ENCODE peak calls at places on chromosomes 12 and 14, in nine cellular contexts. One of them, this sample, is unnamed. For H3K4me1, the result is how much of the 10 kb centered on the place peaks cover.

GRCh38 chr12:114682920-114683708 is 861 bp downstream of the TBX3 start:
- DNase-seq in vagina: no peak
- DNase-seq in H1: peak
- DNase-seq in endothelial cell of umbilical vein: peak
- DNase-seq in upper lobe of left lung: peak
- DNase-seq in GM23338: no peak
- DNase-seq in suprapubic skin: no peak
- DNase-seq in breast epithelium: no peak
- DNase-seq in transverse colon: peak
- DNase-seq in this sample: peak

GRCh38 chr12:47141459-47141858 is 61.7 kb upstream of the AMIGO2 start:
- DNase-seq in H1: no peak
- DNase-seq in GM23338: peak
- DNase-seq in suprapubic skin: no peak
- DNase-seq in upper lobe of left lung: no peak
- DNase-seq in transverse colon: no peak
- DNase-seq in endothelial cell of umbilical vein: no peak
- DNase-seq in breast epithelium: no peak
- DNase-seq in vagina: no peak
- DNase-seq in this sample: no peak

GRCh38 chr12:52033506-52034258 is 17.6 kb upstream of the NR4A1 start:
- DNase-seq in endothelial cell of umbilical vein: no peak
- DNase-seq in GM23338: peak
- DNase-seq in breast epithelium: no peak
- DNase-seq in H1: no peak
- DNase-seq in transverse colon: no peak
- DNase-seq in suprapubic skin: no peak
- DNase-seq in upper lobe of left lung: no peak
- DNase-seq in vagina: peak
- DNase-seq in this sample: no peak

GRCh38 chr12:56128669-56129209 is 672 bp downstream of the ESYT1 start:
- DNase-seq in suprapubic skin: peak
- DNase-seq in H1: no peak
- DNase-seq in breast epithelium: no peak
- DNase-seq in vagina: peak
- DNase-seq in upper lobe of left lung: no peak
- DNase-seq in GM23338: no peak
- DNase-seq in endothelial cell of umbilical vein: peak
- DNase-seq in transverse colon: peak
- DNase-seq in this sample: no peak

GRCh38 chr12:100200450-100201181 is at the start of gene ACTR6:
- DNase-seq in vagina: peak
- DNase-seq in suprapubic skin: peak
- DNase-seq in H1: peak
- DNase-seq in transverse colon: peak
- DNase-seq in endothelial cell of umbilical vein: peak
- DNase-seq in upper lobe of left lung: peak
- DNase-seq in GM23338: peak
- DNase-seq in breast epithelium: peak
- DNase-seq in this sample: peak

GRCh38 chr12:77031745-77032144 is 33.6 kb downstream of the E2F7 start:
- DNase-seq in transverse colon: no peak
- DNase-seq in H1: no peak
- DNase-seq in endothelial cell of umbilical vein: no peak
- DNase-seq in GM23338: no peak
- DNase-seq in vagina: no peak
- DNase-seq in suprapubic skin: no peak
- DNase-seq in upper lobe of left lung: no peak
- DNase-seq in breast epithelium: no peak
- DNase-seq in this sample: no peak

GRCh38 chr12:53806689-53807088 is 54.9 kb upstream of the CISTR start:
- DNase-seq in breast epithelium: no peak
- DNase-seq in vagina: no peak
- DNase-seq in suprapubic skin: no peak
- DNase-seq in GM23338: no peak
- DNase-seq in transverse colon: no peak
- DNase-seq in upper lobe of left lung: no peak
- DNase-seq in endothelial cell of umbilical vein: no peak
- DNase-seq in H1: no peak
- DNase-seq in this sample: no peak

GRCh38 chr14:93892923-93893549 is 34.1 kb upstream of the FAM181A start:
- DNase-seq in breast epithelium: peak
- DNase-seq in GM23338: peak
- DNase-seq in transverse colon: peak
- DNase-seq in suprapubic skin: peak
- DNase-seq in upper lobe of left lung: no peak
- DNase-seq in endothelial cell of umbilical vein: peak
- DNase-seq in vagina: no peak
- DNase-seq in H1: peak
- DNase-seq in this sample: peak

GRCh38 chr12:84757978-84758377 is 154.6 kb downstream of the SLC6A15 start:
- DNase-seq in transverse colon: no peak
- DNase-seq in endothelial cell of umbilical vein: no peak
- DNase-seq in suprapubic skin: no peak
- DNase-seq in vagina: no peak
- DNase-seq in breast epithelium: no peak
- DNase-seq in H1: no peak
- DNase-seq in GM23338: no peak
- DNase-seq in upper lobe of left lung: no peak
- DNase-seq in this sample: no peak

GRCh38 chr12:103930787-103931536 is 752 bp downstream of the HSP90B1 start:
- DNase-seq in GM23338: peak
- DNase-seq in vagina: no peak
- DNase-seq in H1: no peak
- DNase-seq in breast epithelium: no peak
- DNase-seq in endothelial cell of umbilical vein: peak
- DNase-seq in upper lobe of left lung: peak
- DNase-seq in transverse colon: peak
- DNase-seq in suprapubic skin: peak
- DNase-seq in this sample: peak

GRCh38 chr14:60736494-60736893 is 1.9 kb downstream of the MNAT1 start:
- DNase-seq in vagina: no peak
- DNase-seq in transverse colon: no peak
- DNase-seq in suprapubic skin: no peak
- DNase-seq in breast epithelium: no peak
- DNase-seq in GM23338: peak
- DNase-seq in upper lobe of left lung: no peak
- DNase-seq in H1: no peak
- DNase-seq in endothelial cell of umbilical vein: peak
- DNase-seq in this sample: no peak

GRCh38 chr14:78567343-78567742 is 397.2 kb downstream of the NRXN3 start:
- DNase-seq in GM23338: no peak
- DNase-seq in transverse colon: no peak
- DNase-seq in upper lobe of left lung: no peak
- DNase-seq in H1: no peak
- DNase-seq in endothelial cell of umbilical vein: peak
- DNase-seq in breast epithelium: no peak
- DNase-seq in suprapubic skin: no peak
- DNase-seq in vagina: no peak
- DNase-seq in this sample: no peak

GRCh38 chr12:49673446-49674317 is 33.5 kb downstream of the FMNL3 start:
- DNase-seq in suprapubic skin: peak
- DNase-seq in endothelial cell of umbilical vein: peak
- DNase-seq in breast epithelium: peak
- DNase-seq in H1: peak
- DNase-seq in GM23338: peak
- DNase-seq in transverse colon: peak
- DNase-seq in upper lobe of left lung: peak
- DNase-seq in vagina: peak
- DNase-seq in this sample: peak

GRCh38 chr14:50726372-50727107 is 58.4 kb upstream of the SAV1 start:
- DNase-seq in transverse colon: no peak
- DNase-seq in suprapubic skin: no peak
- DNase-seq in H1: no peak
- DNase-seq in GM23338: no peak
- DNase-seq in vagina: no peak
- DNase-seq in upper lobe of left lung: no peak
- DNase-seq in breast epithelium: no peak
- DNase-seq in endothelial cell of umbilical vein: no peak
- DNase-seq in this sample: no peak

GRCh38 chr14:39381366-39381765 is 50.9 kb downstream of the FBXO33 start:
- DNase-seq in GM23338: no peak
- DNase-seq in H1: no peak
- DNase-seq in transverse colon: no peak
- DNase-seq in endothelial cell of umbilical vein: no peak
- DNase-seq in breast epithelium: no peak
- DNase-seq in upper lobe of left lung: no peak
- DNase-seq in suprapubic skin: no peak
- DNase-seq in vagina: no peak
- DNase-seq in this sample: peak

GRCh38 chr12:57240069-57240921 is 10.7 kb downstream of the STAC3 start:
- DNase-seq in suprapubic skin: peak
- DNase-seq in GM23338: peak
- DNase-seq in upper lobe of left lung: peak
- DNase-seq in transverse colon: peak
- DNase-seq in breast epithelium: no peak
- DNase-seq in endothelial cell of umbilical vein: no peak
- DNase-seq in H1: peak
- DNase-seq in vagina: no peak
- DNase-seq in this sample: peak

DNA sequence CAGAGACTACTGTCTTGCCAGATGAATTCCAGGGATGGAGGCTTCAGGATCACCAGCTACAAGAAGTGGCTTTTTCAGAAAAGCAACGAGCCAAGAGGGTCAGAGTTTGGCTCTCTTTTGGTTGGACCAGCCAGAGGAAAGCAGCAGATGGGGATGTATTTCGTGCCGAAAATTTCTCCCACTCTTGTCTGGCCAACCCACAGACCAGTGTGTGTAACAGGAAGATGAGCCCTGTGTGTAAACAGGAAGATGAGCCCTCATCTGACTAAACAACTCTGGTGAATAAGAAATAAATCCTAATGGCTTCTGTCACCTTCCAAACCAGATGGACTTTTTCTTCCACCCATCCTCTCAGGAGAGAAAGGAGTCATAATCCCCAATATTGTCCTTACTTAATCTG is 13.1 kb downstream of the GPR68 start:
- DNase-seq in vagina: no peak
- DNase-seq in suprapubic skin: no peak
- DNase-seq in GM23338: no peak
- DNase-seq in upper lobe of left lung: no peak
- DNase-seq in breast epithelium: no peak
- DNase-seq in H1: no peak
- DNase-seq in transverse colon: no peak
- DNase-seq in endothelial cell of umbilical vein: no peak
- DNase-seq in this sample: no peak
- H3K4me1 ChIP-seq in vagina: under half
- H3K4me1 ChIP-seq in suprapubic skin: under half
- H3K4me1 ChIP-seq in GM23338: under half
- H3K4me1 ChIP-seq in upper lobe of left lung: under half
- H3K4me1 ChIP-seq in breast epithelium: under half
- H3K4me1 ChIP-seq in H1: under half
- H3K4me1 ChIP-seq in transverse colon: under half
- H3K4me1 ChIP-seq in endothelial cell of umbilical vein: under half
- H3K4me1 ChIP-seq in this sample: under half

DNA sequence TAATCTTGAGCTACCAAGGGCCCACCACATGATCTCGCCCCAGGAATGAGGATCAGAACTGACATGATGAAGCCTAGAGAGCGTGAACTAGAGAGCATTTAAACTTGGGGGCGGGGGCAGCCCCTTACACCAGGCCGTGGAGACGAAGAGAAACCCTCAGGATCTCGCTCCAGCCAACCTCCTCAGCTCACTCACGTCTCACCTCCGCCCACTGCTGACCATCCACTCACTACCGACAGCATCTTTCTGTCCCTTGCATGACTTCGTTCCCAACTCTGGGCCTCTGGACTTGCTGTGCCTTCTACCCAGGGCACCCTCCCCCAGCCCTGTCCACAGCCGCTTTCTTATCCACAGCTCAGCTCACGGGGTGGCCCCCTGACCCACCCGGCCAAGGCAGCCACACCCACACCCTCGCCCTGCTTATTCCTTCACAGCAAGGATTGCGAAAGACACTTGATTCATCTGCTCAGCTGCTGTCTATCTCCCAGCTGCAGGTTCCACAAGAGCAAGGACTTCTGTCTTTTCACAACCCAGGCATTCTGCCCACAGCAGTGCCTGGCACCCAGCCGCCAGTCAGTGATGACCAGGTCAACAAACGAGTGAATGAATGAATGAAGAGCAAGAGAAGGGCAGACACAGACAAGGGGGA is 6.4 kb downstream of the STX2 start:
- DNase-seq in endothelial cell of umbilical vein: no peak
- DNase-seq in GM23338: no peak
- DNase-seq in breast epithelium: no peak
- DNase-seq in H1: no peak
- DNase-seq in transverse colon: no peak
- DNase-seq in suprapubic skin: no peak
- DNase-seq in vagina: no peak
- DNase-seq in upper lobe of left lung: no peak
- DNase-seq in this sample: no peak
- TF ChIP-seq POLR2AphosphoS5 in endothelial cell of umbilical vein: no peak
- TF ChIP-seq POLR2AphosphoS5 in GM23338: no peak
- TF ChIP-seq POLR2AphosphoS5 in breast epithelium: no peak
- TF ChIP-seq POLR2AphosphoS5 in H1: no peak
- TF ChIP-seq POLR2AphosphoS5 in transverse colon: no peak
- TF ChIP-seq POLR2AphosphoS5 in suprapubic skin: no peak
- TF ChIP-seq POLR2AphosphoS5 in vagina: peak
- TF ChIP-seq POLR2AphosphoS5 in upper lobe of left lung: no peak
- TF ChIP-seq POLR2AphosphoS5 in this sample: no peak

DNA sequence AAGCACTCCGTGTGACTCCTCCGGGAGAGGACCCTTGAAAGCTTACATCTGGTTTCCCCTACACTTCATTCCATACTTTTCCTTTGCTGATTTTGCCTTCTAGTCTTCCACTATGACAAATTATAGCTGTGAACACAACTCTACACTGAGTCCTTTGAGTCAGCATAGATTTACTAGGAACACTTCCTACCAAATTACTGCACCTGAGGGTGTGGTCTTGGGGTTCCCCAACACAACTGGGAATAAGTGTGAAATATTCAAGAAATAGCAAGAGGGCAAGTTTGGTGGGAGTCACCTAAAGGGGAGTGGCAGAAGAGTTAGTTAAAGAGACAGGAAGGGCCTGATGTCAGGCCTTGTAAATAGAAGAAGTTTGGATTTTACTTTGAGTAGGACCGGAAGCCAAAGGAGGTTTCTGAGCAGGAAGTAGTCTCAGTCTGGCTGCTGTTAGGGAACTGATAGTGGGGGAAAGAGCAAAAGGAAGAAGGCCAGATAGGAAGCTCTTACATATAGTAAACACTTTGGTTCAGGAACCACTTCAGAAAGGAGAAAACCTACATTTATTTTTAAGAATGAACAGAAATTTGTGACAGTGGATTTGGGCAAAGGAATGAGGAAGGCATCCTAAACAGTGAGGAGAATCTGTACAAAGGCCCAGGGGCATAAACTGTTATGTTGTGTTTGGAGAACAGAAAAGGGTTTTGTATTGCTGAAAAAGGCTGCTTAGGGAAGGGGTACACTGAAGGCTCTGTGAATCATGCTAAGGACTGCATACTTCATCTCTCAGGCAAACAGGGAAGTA is 14.3 kb downstream of the SEL1L start:
- DNase-seq in upper lobe of left lung: no peak
- DNase-seq in GM23338: no peak
- DNase-seq in breast epithelium: no peak
- DNase-seq in vagina: no peak
- DNase-seq in suprapubic skin: no peak
- DNase-seq in endothelial cell of umbilical vein: peak
- DNase-seq in transverse colon: no peak
- DNase-seq in H1: no peak
- DNase-seq in this sample: no peak
- H3K27ac ChIP-seq in upper lobe of left lung: peak
- H3K27ac ChIP-seq in GM23338: no peak
- H3K27ac ChIP-seq in breast epithelium: peak
- H3K27ac ChIP-seq in vagina: peak
- H3K27ac ChIP-seq in suprapubic skin: peak
- H3K27ac ChIP-seq in endothelial cell of umbilical vein: peak
- H3K27ac ChIP-seq in transverse colon: peak
- H3K27ac ChIP-seq in H1: no peak
- H3K27ac ChIP-seq in this sample: peak

GRCh38 chr14:89290813-89291212 is 126.2 kb downstream of the FOXN3 start:
- DNase-seq in suprapubic skin: no peak
- DNase-seq in GM23338: no peak
- DNase-seq in H1: no peak
- DNase-seq in vagina: no peak
- DNase-seq in breast epithelium: no peak
- DNase-seq in endothelial cell of umbilical vein: no peak
- DNase-seq in upper lobe of left lung: no peak
- DNase-seq in transverse colon: no peak
- DNase-seq in this sample: no peak
- H3K4me1 ChIP-seq in suprapubic skin: under half
- H3K4me1 ChIP-seq in GM23338: half or more
- H3K4me1 ChIP-seq in H1: under half
- H3K4me1 ChIP-seq in vagina: under half
- H3K4me1 ChIP-seq in breast epithelium: under half
- H3K4me1 ChIP-seq in endothelial cell of umbilical vein: under half
- H3K4me1 ChIP-seq in upper lobe of left lung: under half
- H3K4me1 ChIP-seq in transverse colon: under half
- H3K4me1 ChIP-seq in this sample: under half

This sample was measured in stomach.